ENCODE peak calls at places on chromosomes 7 and 10, in eight cellular contexts. M, H, A, N, I, T, J and Q are unnamed samples.

GRCh38 chr7:107210400-107210799 is 41.6 kb downstream of the HBP1 start:
- DNase-seq in I (no peak), T (no peak), H (peak), M (no peak), N (no peak), J (no peak), A (no peak), Q (no peak)

GRCh38 chr10:34789993-34790506 is 25.0 kb downstream of the PARD3 start:
- DNase-seq in T (no peak), J (no peak), M (no peak), A (peak), H (no peak), N (no peak), I (no peak), Q (no peak)

GRCh38 chr7:815284-816216 is 16.7 kb upstream of the SUN1 start:
- DNase-seq in N (peak), M (no peak), T (peak), I (no peak), J (no peak), A (no peak), H (peak), Q (no peak)

GRCh38 chr7:33836797-33837355 is 68.5 kb upstream of the BMPER start:
- DNase-seq in N (peak), H (peak), A (no peak), T (no peak), J (no peak), I (no peak), M (no peak), Q (no peak)

GRCh38 chr10:70963271-70963670 is 74.9 kb upstream of the PCBD1 start:
- DNase-seq in M (no peak), N (no peak), T (no peak), H (no peak), I (no peak), A (no peak), J (no peak), Q (no peak)

GRCh38 chr10:3631709-3632330 is 153.2 kb downstream of the KLF6 start:
- DNase-seq in T (no peak), M (no peak), N (peak), J (no peak), I (no peak), H (no peak), A (peak), Q (no peak)

GRCh38 chr10:76944678-76945077 is 692.9 kb downstream of the KCNMA1 start:
- DNase-seq in A (no peak), N (no peak), M (no peak), I (no peak), H (no peak), T (no peak), J (no peak), Q (no peak)

GRCh38 chr10:86110156-86110786 is 256.3 kb downstream of the GRID1 start:
- DNase-seq in I (peak), N (no peak), H (peak), M (no peak), T (no peak), A (no peak), J (no peak), Q (no peak)

GRCh38 chr10:32054087-32054486 is 2.1 kb downstream of the KIF5B start:
- DNase-seq in N (peak), A (peak), H (peak), J (no peak), I (no peak), T (no peak), M (no peak), Q (no peak)